ENCODE peak calls at places on chromosomes 3 and 15, in four cellular contexts. Y is neural crest cell; H is stimulated activated naive CD8-positive, alpha-beta T cell treated with anti-CD3 and anti-CD28 coated beads, Interleukin-15, amount 100 ng/mL, for 72 hours; S is hepatocyte. A is an unnamed sample.

GRCh38 chr3:81666502-81667121 is 94.8 kb downstream of the GBE1 start:
- DNase-seq in Y (no peak), H (no peak), S (no peak), A (no peak)

GRCh38 chr3:11600501-11601282 is 43.0 kb downstream of the VGLL4 start:
- DNase-seq in Y (no peak), H (no peak), S (peak; percentile 94), A (peak; percentile 63)

GRCh38 chr3:169628567-169628966 is 34.9 kb downstream of the MECOM start:
- DNase-seq in Y (no peak), H (no peak), S (peak; percentile 21), A (no peak)

GRCh38 chr3:89571707-89572106 is 464.3 kb downstream of the EPHA3 start:
- DNase-seq in Y (no peak), H (no peak), S (no peak), A (no peak)

GRCh38 chr3:55626284-55626675 is 139.2 kb upstream of the WNT5A start:
- DNase-seq in Y (no peak), H (no peak), S (no peak), A (no peak)

GRCh38 chr3:184663756-184664155 is 48.1 kb downstream of the MAGEF1 start:
- DNase-seq in Y (no peak), H (no peak), S (no peak), A (no peak)

GRCh38 chr15:70576683-70577082 is 186.7 kb downstream of the UACA start:
- DNase-seq in Y (no peak), H (no peak), S (no peak), A (no peak)

GRCh38 chr3:22121068-22121706 is 370.2 kb upstream of the ZNF385D start:
- DNase-seq in Y (no peak), H (no peak), S (no peak), A (no peak)

GRCh38 chr3:102159810-102160451 is 274.9 kb upstream of the ZPLD1 start:
- DNase-seq in Y (no peak), H (no peak), S (no peak), A (no peak)

GRCh38 chr3:193297421-193297820 is 56.4 kb downstream of the PLAAT1 start:
- DNase-seq in Y (no peak), H (no peak), S (no peak), A (no peak)

GRCh38 chr3:109903100-109903499 is 565.8 kb upstream of the DPPA4 start:
- DNase-seq in Y (no peak), H (no peak), S (no peak), A (no peak)

GRCh38 chr15:76903251-76903681 is 1.9 kb downstream of the SCAPER start:
- DNase-seq in Y (no peak), H (peak; percentile 3), S (peak; percentile 36), A (no peak)

GRCh38 chr15:66673410-66674322 is 28.4 kb upstream of the SMAD6 start:
- DNase-seq in Y (peak; percentile 67), H (no peak), S (peak; percentile 63), A (peak; percentile 32)

GRCh38 chr15:25792128-25792527 is 71.0 kb downstream of the ATP10A start:
- DNase-seq in Y (no peak), H (no peak), S (no peak), A (no peak)

GRCh38 chr15:62075595-62076279 is 9.0 kb downstream of the C2CD4A start:
- DNase-seq in Y (no peak), H (no peak), S (peak; percentile 30), A (no peak)

GRCh38 chr3:72996121-72996472 is 514 bp upstream of the PPP4R2 start:
- DNase-seq in Y (no peak), H (peak; percentile 3), S (no peak), A (no peak)

GRCh38 chr3:49377483-49377882 is 19.3 kb upstream of the GPX1 start:
- DNase-seq in Y (no peak), H (peak; percentile 60), S (no peak), A (no peak)

A was measured in endothelial cell.